ENCODE peak calls at places on chromosomes 16 and 17, in six cellular contexts. B is SW480; M is stimulated activated CD8-positive, alpha-beta memory T cell treated with anti-CD3 and anti-CD28 coated beads, Interleukin-12 subunit alpha, Interleukin-12 subunit beta, amount 100 ng/mL, for 1 hour; T is OCI-LY7; C is AG10803; A is T follicular helper cell. W is an unnamed sample.

GRCh38 chr17:33200116-33200515 is 93.0 kb downstream of the ASIC2 start:
- DNase-seq in M (no peak), T (no peak), A (no peak), C (peak), B (no peak), W (no peak)

GRCh38 chr16:66379571-66379941 is 13.1 kb downstream of the CDH5 start:
- DNase-seq in C (no peak), B (no peak), A (no peak), T (no peak), M (no peak), W (no peak)

GRCh38 chr17:79835470-79835899 is 3.8 kb downstream of the CBX4 start:
- DNase-seq in A (no peak), B (no peak), C (no peak), M (no peak), T (no peak), W (no peak)

GRCh38 chr17:7590743-7591142 is 849 bp upstream of the SOX15 start:
- DNase-seq in C (peak), T (no peak), A (no peak), B (no peak), M (no peak), W (no peak)

GRCh38 chr17:6800422-6801027 is 24.5 kb downstream of the FBXO39 start:
- DNase-seq in A (no peak), B (no peak), T (no peak), C (no peak), M (no peak), W (no peak)

GRCh38 chr17:142102-142661 is 4.8 kb downstream of the SCGB1C2 start:
- DNase-seq in B (peak), M (no peak), C (peak), T (peak), A (no peak), W (no peak)

GRCh38 chr16:27066655-27067054 is at the start of gene C16orf82:
- DNase-seq in T (no peak), A (no peak), C (no peak), M (no peak), B (no peak), W (no peak)

GRCh38 chr16:27287887-27288286 is 19.3 kb upstream of the NSMCE1 start:
- DNase-seq in T (no peak), M (no peak), A (no peak), C (no peak), B (no peak), W (no peak)

GRCh38 chr16:27102701-27103575 is 36.2 kb downstream of the C16orf82 start:
- DNase-seq in M (no peak), T (no peak), A (no peak), B (no peak), C (no peak), W (no peak)

GRCh38 chr16:73371584-73372319 is 323.8 kb upstream of the ZFHX3 start:
- DNase-seq in T (no peak), C (no peak), B (no peak), M (no peak), A (no peak), W (no peak)

W was measured in cardiac muscle cell.